ENCODE peak calls at places on chromosomes 13 and 19, in seven cellular contexts. Y is fibroblast of gingiva; I is stimulated activated naive CD8-positive, alpha-beta T cell treated with anti-CD3 and anti-CD28 coated beads, Interleukin-15, Interleukin-2, amounts not matched to agents 100 U/mL and 50 U/mL, for 24 hours; D is HFF-Myc; O is COLO829; K is central memory CD4-positive, alpha-beta T cell; L is NCI-H446 treated with DMSO at 0.1 percent for 48 hours. B is an unnamed sample.

GRCh38 chr19:42284066-42284501 is 15.0 kb downstream of the CIC start:
- DNase-seq in I (peak), Y (peak), L (peak), K (peak), D (no peak), O (peak), B (peak)

GRCh38 chr13:41973247-41973741 is 12.4 kb upstream of the VWA8 start:
- DNase-seq in I (no peak), O (no peak), L (no peak), K (no peak), Y (peak), D (no peak), B (no peak)

GRCh38 chr13:24161980-24162517 is 1.5 kb downstream of the SPATA13 start:
- DNase-seq in I (no peak), Y (no peak), D (no peak), K (no peak), O (no peak), L (no peak), B (peak)

GRCh38 chr19:56637976-56638555 is 4.9 kb upstream of the SMIM17 start:
- DNase-seq in I (peak), Y (peak), L (no peak), D (peak), O (peak), K (no peak), B (peak)

GRCh38 chr19:4130635-4131438 is 6.9 kb upstream of the MAP2K2 start:
- DNase-seq in K (no peak), L (no peak), O (peak), D (peak), Y (peak), I (no peak), B (no peak)

GRCh38 chr13:66981912-66982311 is 248.2 kb downstream of the PCDH9 start:
- DNase-seq in Y (no peak), K (no peak), I (no peak), L (no peak), D (no peak), O (no peak), B (no peak)

GRCh38 chr13:99312493-99312883 is 5.3 kb upstream of the GPR183 start:
- DNase-seq in L (no peak), Y (peak), O (no peak), I (no peak), K (no peak), D (peak), B (peak)

GRCh38 chr13:44278164-44278563 is 95.5 kb upstream of the SERP2 start:
- DNase-seq in Y (no peak), K (no peak), L (peak), O (no peak), I (no peak), D (no peak), B (no peak)

GRCh38 chr13:58933475-58933874 is 1230.3 kb downstream of the DIAPH3 start:
- DNase-seq in K (no peak), I (no peak), O (no peak), D (no peak), Y (no peak), L (no peak), B (no peak)

GRCh38 chr19:17902701-17903100 is 30.1 kb upstream of the CCDC124 start:
- DNase-seq in L (peak), I (no peak), D (peak), K (no peak), O (no peak), Y (peak), B (no peak)

GRCh38 chr13:34020388-34020787 is 202.4 kb downstream of the RFC3 start:
- DNase-seq in K (no peak), L (no peak), Y (no peak), D (no peak), O (no peak), I (no peak), B (no peak)

GRCh38 chr19:31214086-31214485 is 135.2 kb downstream of the TSHZ3 start:
- DNase-seq in L (no peak), K (peak), D (peak), I (peak), Y (peak), O (peak), B (peak)

GRCh38 chr13:56039992-56040391 is 1100.7 kb upstream of the PRR20A start:
- DNase-seq in K (no peak), L (no peak), Y (no peak), I (no peak), O (no peak), D (no peak), B (no peak)

GRCh38 chr13:75145926-75146325 is 336.0 kb downstream of the TBC1D4 start:
- DNase-seq in D (peak), L (no peak), K (no peak), O (no peak), I (no peak), Y (peak), B (no peak)

GRCh38 chr13:75482070-75482819 is at the start of gene TBC1D4:
- DNase-seq in L (peak), I (peak), O (peak), K (peak), Y (peak), D (peak), B (peak)

GRCh38 chr19:49889687-49890348 is 6.9 kb downstream of the IL4I1 start:
- DNase-seq in O (no peak), L (no peak), D (no peak), K (peak), Y (peak), I (peak), B (peak)

GRCh38 chr13:79485014-79485441 is 4.1 kb downstream of the NDFIP2 start:
- DNase-seq in I (no peak), D (peak), O (no peak), K (no peak), Y (peak), L (no peak), B (peak)

B was measured in mucosa of descending colon.